ENCODE peak calls at places on chromosomes 11 and 22, in nine cellular contexts. W, T, F, M, N, H, O, Y and A are unnamed samples.

GRCh38 chr11:107014871-107015270 is 3.4 kb downstream of the GUCY1A2 start:
- DNase-seq in H (no peak), M (no peak), O (peak), W (no peak), T (no peak), Y (no peak), F (no peak), N (no peak), A (no peak)

GRCh38 chr11:100576044-100577021 is 110.8 kb upstream of the ARHGAP42 start:
- DNase-seq in M (no peak), Y (peak), N (peak), H (no peak), F (no peak), W (no peak), O (peak), T (no peak), A (no peak)

GRCh38 chr22:42648017-42648367 is 1.2 kb downstream of the CYB5R3 start:
- DNase-seq in W (no peak), N (no peak), H (no peak), T (no peak), M (no peak), F (no peak), O (no peak), Y (no peak), A (no peak)

GRCh38 chr11:56887940-56888339 is 100.8 kb upstream of the OR5AK2 start:
- DNase-seq in O (no peak), N (no peak), H (no peak), F (no peak), T (no peak), Y (no peak), W (no peak), M (no peak), A (no peak)

GRCh38 chr11:88193278-88193677 is 18.0 kb upstream of the RAB38 start:
- DNase-seq in H (no peak), N (no peak), F (no peak), T (no peak), M (no peak), Y (no peak), O (no peak), W (no peak), A (no peak)

GRCh38 chr11:47986742-47987141 is 6.4 kb downstream of the PTPRJ start:
- DNase-seq in W (no peak), O (no peak), T (no peak), M (no peak), H (no peak), Y (no peak), N (no peak), F (no peak), A (no peak)

GRCh38 chr22:17788528-17789378 is 14.5 kb upstream of the BID start:
- DNase-seq in N (no peak), O (no peak), F (no peak), T (no peak), Y (no peak), H (no peak), M (no peak), W (no peak), A (no peak)

GRCh38 chr11:47599821-47600377 is 5.7 kb upstream of the C1QTNF4 start:
- DNase-seq in M (no peak), H (no peak), W (no peak), Y (no peak), T (peak), O (no peak), F (no peak), N (no peak), A (no peak)

GRCh38 chr22:46686221-46686872 is 51.7 kb downstream of the CERK start:
- DNase-seq in M (no peak), T (no peak), O (no peak), W (no peak), N (no peak), F (no peak), Y (no peak), H (peak), A (no peak)

GRCh38 chr22:50192825-50193204 is 7.1 kb downstream of the TRABD start:
- DNase-seq in O (no peak), N (no peak), T (no peak), Y (no peak), H (peak), W (no peak), M (no peak), F (peak), A (no peak)

GRCh38 chr22:30809086-30809485 is 114.4 kb downstream of the OSBP2 start:
- DNase-seq in T (no peak), F (no peak), Y (no peak), H (no peak), N (no peak), M (no peak), W (no peak), O (no peak), A (no peak)

GRCh38 chr11:74434528-74434927 is 32.8 kb downstream of the KCNE3 start:
- DNase-seq in T (no peak), H (no peak), Y (no peak), M (no peak), N (no peak), F (no peak), W (no peak), O (peak), A (no peak)

GRCh38 chr22:48736593-48737460 is 1090.8 kb downstream of the BRD1 start:
- DNase-seq in W (no peak), Y (no peak), H (no peak), N (peak), T (peak), M (no peak), F (no peak), O (no peak), A (peak)

GRCh38 chr22:37501610-37502341 is 15.6 kb upstream of the MFNG start:
- DNase-seq in F (no peak), H (peak), T (peak), O (peak), W (no peak), M (peak), Y (peak), N (no peak), A (no peak)

GRCh38 chr11:68430801-68431200 is 29.8 kb upstream of the PPP6R3 start:
- DNase-seq in H (no peak), N (no peak), F (no peak), Y (no peak), W (no peak), O (no peak), M (no peak), T (no peak), A (no peak)

GRCh38 chr11:112273066-112273465 is 12.4 kb upstream of the PLET1 start:
- DNase-seq in Y (no peak), M (no peak), F (no peak), T (no peak), O (no peak), H (no peak), N (no peak), W (no peak), A (no peak)

GRCh38 chr11:117457031-117457785 is 129.6 kb downstream of the CEP164 start:
- DNase-seq in Y (no peak), W (peak), T (peak), M (no peak), H (no peak), F (no peak), O (no peak), N (peak), A (no peak)

GRCh38 chr11:9459573-9460321 is 1.1 kb upstream of the ZNF143 start:
- DNase-seq in Y (peak), O (peak), W (no peak), F (peak), H (no peak), M (no peak), T (no peak), N (no peak), A (no peak)

GRCh38 chr11:26493616-26494015 is 78.4 kb downstream of the MUC15 start:
- DNase-seq in H (no peak), Y (no peak), T (no peak), N (no peak), M (no peak), F (no peak), W (peak), O (no peak), A (no peak)

GRCh38 chr11:123111465-123111864 is 49.5 kb upstream of the HSPA8 start:
- DNase-seq in N (no peak), W (no peak), O (peak), F (no peak), H (no peak), T (no peak), M (no peak), Y (no peak), A (no peak)

GRCh38 chr11:96017872-96018271 is 94.0 kb upstream of the MTMR2 start:
- DNase-seq in Y (no peak), F (no peak), H (no peak), O (no peak), T (no peak), N (no peak), W (no peak), M (no peak), A (no peak)

GRCh38 chr11:17164361-17165246 is 43.2 kb downstream of the PIK3C2A start:
- DNase-seq in N (no peak), Y (no peak), W (no peak), M (no peak), H (no peak), O (peak), T (no peak), F (no peak), A (no peak)

GRCh38 chr11:60771879-60772525 is 13.1 kb upstream of the MS4A10 start:
- DNase-seq in T (no peak), O (peak), N (no peak), F (no peak), W (no peak), M (no peak), H (no peak), Y (no peak), A (no peak)

GRCh38 chr22:32410459-32410858 is 1.6 kb downstream of the RTCB start:
- DNase-seq in Y (no peak), O (no peak), M (no peak), T (no peak), F (no peak), N (no peak), H (no peak), W (no peak), A (no peak)

GRCh38 chr11:29333993-29334780 is 682.6 kb downstream of the KCNA4 start:
- DNase-seq in M (no peak), T (no peak), N (no peak), O (peak), W (no peak), Y (peak), F (no peak), H (no peak), A (no peak)

GRCh38 chr11:13238879-13239514 is 38.6 kb upstream of the BMAL1 start:
- DNase-seq in T (no peak), N (peak), M (no peak), F (peak), W (peak), Y (peak), H (peak), O (peak), A (no peak)

GRCh38 chr22:29769723-29770321 is 2.7 kb downstream of the UQCR10 start:
- DNase-seq in T (no peak), W (no peak), Y (no peak), O (no peak), F (no peak), N (no peak), M (no peak), H (no peak), A (no peak)

GRCh38 chr22:17119481-17120202 is 1.5 kb downstream of the TMEM121B start:
- DNase-seq in O (peak), M (no peak), H (peak), N (peak), W (peak), Y (no peak), F (no peak), T (no peak), A (no peak)

GRCh38 chr11:108530426-108530825 is 32.2 kb upstream of the POGLUT3 start:
- DNase-seq in O (no peak), M (no peak), N (no peak), F (no peak), Y (no peak), T (no peak), W (no peak), H (no peak), A (no peak)

GRCh38 chr22:42188808-42189447 is 58.3 kb upstream of the CYP2D6 start:
- DNase-seq in O (peak), M (no peak), N (no peak), Y (no peak), T (no peak), H (no peak), W (no peak), F (no peak), A (no peak)

GRCh38 chr22:23067023-23067650 is 3.2 kb upstream of the GNAZ start:
- DNase-seq in F (no peak), N (peak), M (no peak), T (peak), O (no peak), W (no peak), Y (no peak), H (peak), A (peak)

GRCh38 chr11:6219359-6219758 is 14.0 kb downstream of the C11orf42 start:
- DNase-seq in T (no peak), N (no peak), H (no peak), W (no peak), Y (peak), O (peak), F (no peak), M (peak), A (no peak)

GRCh38 chr11:109085708-109086373 is 336.1 kb upstream of the C11orf87 start:
- DNase-seq in N (no peak), H (no peak), T (no peak), W (no peak), F (no peak), M (no peak), Y (no peak), O (no peak), A (no peak)

GRCh38 chr22:44588348-44588747 is 90.3 kb upstream of the RTL6 start:
- DNase-seq in M (no peak), O (no peak), T (peak), H (no peak), N (no peak), F (no peak), Y (no peak), W (no peak), A (peak)

GRCh38 chr11:76169473-76169881 is 36.8 kb downstream of the WNT11 start:
- DNase-seq in O (no peak), H (no peak), W (no peak), Y (no peak), F (no peak), T (no peak), M (no peak), N (peak), A (no peak)

GRCh38 chr22:39522567-39523300 is 2.4 kb downstream of the ATF4 start:
- DNase-seq in W (no peak), N (peak), O (peak), H (no peak), F (no peak), Y (no peak), M (no peak), T (peak), A (no peak)

GRCh38 chr11:74673956-74674355 is 57.3 kb downstream of the CHRDL2 start:
- DNase-seq in T (no peak), M (no peak), Y (no peak), W (no peak), H (no peak), N (no peak), F (no peak), O (no peak), A (no peak)

GRCh38 chr22:22076937-22077703 is 94.5 kb upstream of the TOP3B start:
- DNase-seq in M (peak), F (no peak), O (peak), H (no peak), N (no peak), T (no peak), Y (peak), W (no peak), A (no peak)

GRCh38 chr11:112785104-112785503 is 176.1 kb upstream of the NCAM1 start:
- DNase-seq in M (peak), O (no peak), F (no peak), Y (no peak), H (no peak), T (no peak), W (no peak), N (no peak), A (no peak)

GRCh38 chr11:78567209-78567608 is 7.5 kb downstream of the NARS2 start:
- DNase-seq in Y (peak), M (no peak), T (no peak), F (no peak), O (peak), W (no peak), H (no peak), N (no peak), A (no peak)

GRCh38 chr11:32615422-32615821 is 31.8 kb downstream of the EIF3M start:
- DNase-seq in M (no peak), O (peak), F (no peak), W (no peak), H (no peak), T (no peak), Y (no peak), N (no peak), A (no peak)
- TF ChIP-seq CTCF in M (no peak), O (peak), F (no peak), W (no peak), H (no peak), T (no peak), Y (no peak), N (peak), A (peak)

DNA sequence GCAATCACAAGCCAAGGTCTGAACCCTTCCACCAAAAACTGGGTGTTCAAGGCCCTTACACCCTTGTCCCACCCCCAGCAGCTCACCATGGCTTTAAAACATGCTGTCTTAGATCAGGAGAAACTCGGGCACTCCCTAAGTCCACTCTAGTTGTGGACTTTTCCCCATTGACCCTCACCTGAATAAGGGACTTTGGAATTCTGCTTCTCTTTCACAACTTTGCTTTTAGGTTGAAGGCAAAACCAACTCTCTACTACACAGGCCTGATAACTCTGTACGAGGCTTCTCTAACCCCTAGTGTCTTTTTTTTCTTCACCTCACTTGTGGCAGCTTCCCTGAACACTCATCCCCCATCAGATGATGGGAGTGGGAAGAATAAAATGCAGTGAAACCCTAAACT is 15.0 kb downstream of the HTR3A start:
- DNase-seq in O (no peak), H (no peak), W (no peak), F (no peak), T (no peak), M (no peak), Y (no peak), N (no peak), A (no peak)
- TF ChIP-seq CTCF in O (no peak), H (no peak), W (no peak), F (no peak), T (no peak), M (no peak), Y (no peak), N (no peak), A (no peak)

DNA sequence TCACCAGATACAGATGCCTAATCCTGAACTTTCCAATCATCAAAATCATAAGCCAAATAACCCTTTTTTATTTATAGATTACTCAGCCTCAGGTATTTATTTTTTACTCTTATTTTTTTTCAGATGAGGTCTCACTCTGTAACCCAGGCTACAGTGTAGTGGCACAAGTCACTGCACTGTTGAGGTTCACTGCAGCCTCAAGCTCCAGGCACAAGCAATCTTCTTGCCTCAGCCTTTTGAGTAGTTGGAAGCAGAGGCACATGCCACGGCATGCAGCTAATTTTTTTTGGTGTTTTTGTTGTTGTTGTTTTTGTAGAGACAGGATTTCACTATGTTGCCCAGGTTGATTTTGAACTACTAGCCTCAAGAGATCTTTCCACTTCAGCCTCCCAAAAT is 49.5 kb downstream of the TTC28 start:
- DNase-seq in T (no peak), M (no peak), H (no peak), Y (no peak), W (no peak), O (no peak), N (no peak), F (no peak), A (no peak)
- TF ChIP-seq CTCF in T (no peak), M (no peak), H (no peak), Y (no peak), W (no peak), O (no peak), N (no peak), F (no peak), A (no peak)

DNA sequence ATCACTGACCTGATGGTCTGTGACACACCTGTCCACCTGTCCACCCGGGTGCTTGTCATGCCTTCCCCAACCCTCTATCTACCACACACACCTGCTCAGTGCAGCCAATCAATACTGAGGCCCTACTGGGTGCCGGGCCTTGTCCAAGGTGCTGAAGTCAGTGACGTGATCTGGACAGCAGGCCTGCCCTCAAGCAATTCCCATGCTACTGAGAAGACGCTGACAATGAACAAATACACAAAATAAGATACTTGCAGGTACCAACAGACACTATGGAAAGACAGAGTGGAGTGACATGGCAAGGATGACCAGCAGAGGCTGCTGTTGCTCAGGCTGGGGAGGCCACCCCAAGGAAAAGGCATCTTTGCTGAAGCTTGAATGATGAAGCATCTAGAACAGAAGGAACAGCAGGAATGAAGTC is 21.2 kb downstream of the PLAAT3 start:
- DNase-seq in O (peak), T (no peak), N (no peak), H (no peak), M (no peak), Y (peak), F (no peak), W (peak), A (no peak)
- TF ChIP-seq CTCF in O (peak), T (peak), N (peak), H (no peak), M (no peak), Y (peak), F (no peak), W (peak), A (peak)

GRCh38 chr22:27825174-27825573 is 23.6 kb upstream of the MN1 start:
- DNase-seq in M (no peak), Y (no peak), F (no peak), O (no peak), W (no peak), H (no peak), N (no peak), T (no peak), A (no peak)
- TF ChIP-seq CTCF in M (no peak), Y (peak), F (no peak), O (peak), W (peak), H (no peak), N (peak), T (no peak), A (peak)